ENCODE peak calls at places on chromosomes 11 and 22, in four cellular contexts. D is A549, C is GM12878, Q is HepG2. M is an unnamed sample.

GRCh38 chr11:279966-280761 is 2.0 kb downstream of the NLRP6 start:
- DNase-seq in Q (no peak), C (no peak), D (no peak), M (peak; percentile 48)

GRCh38 chr22:19271856-19272535 is 19.5 kb downstream of the CLTCL1 start:
- DNase-seq in D (peak; percentile 26), Q (peak; percentile 89), C (no peak), M (no peak)

GRCh38 chr22:46362221-46362933 is 26.9 kb downstream of the TRMU start:
- DNase-seq in C (no peak), D (no peak), Q (peak; percentile 84), M (peak; percentile 32)

GRCh38 chr22:19824197-19825015 is 30.3 kb downstream of the GNB1L start:
- DNase-seq in C (no peak), Q (peak; percentile 41), D (no peak), M (no peak)

GRCh38 chr11:41309716-41310115 is 149.7 kb downstream of the LRRC4C start:
- DNase-seq in C (no peak), Q (no peak), D (no peak), M (no peak)

GRCh38 chr11:120068114-120068573 is 69.8 kb downstream of the TRIM29 start:
- DNase-seq in C (no peak), D (no peak), Q (no peak), M (peak; percentile 75)

GRCh38 chr11:12222099-12222751 is 111.8 kb downstream of the MICAL2 start:
- DNase-seq in Q (peak; percentile 35), C (no peak), D (no peak), M (no peak)

GRCh38 chr11:126173257-126173656 is 38.2 kb downstream of the RPUSD4 start:
- DNase-seq in D (no peak), Q (no peak), C (no peak), M (no peak)

GRCh38 chr11:94766656-94767291 is 1.4 kb upstream of the AMOTL1 start:
- DNase-seq in C (no peak), D (no peak), Q (no peak), M (no peak)

GRCh38 chr11:113904379-113905101 is at the start of gene HTR3B:
- DNase-seq in D (no peak), Q (no peak), C (no peak), M (no peak)

GRCh38 chr11:118621071-118621815 is 13.8 kb downstream of the PHLDB1 start:
- DNase-seq in D (no peak), C (no peak), Q (peak; percentile 85), M (peak; percentile 93)

GRCh38 chr22:22930571-22931556 is 43.2 kb downstream of the IGLL5 start:
- DNase-seq in C (no peak), Q (no peak), D (no peak), M (no peak)

GRCh38 chr22:49614966-49615965 is 212.4 kb downstream of the BRD1 start:
- DNase-seq in C (no peak), Q (no peak), D (no peak), M (no peak)

GRCh38 chr11:116879789-116880402 is 42.5 kb upstream of the APOA1 start:
- DNase-seq in C (peak; percentile 42), Q (peak; percentile 65), D (peak; percentile 31), M (peak; percentile 58)

GRCh38 chr11:69702239-69702668 is 1.6 kb downstream of the FGF19 start:
- DNase-seq in Q (peak; percentile 69), C (no peak), D (no peak), M (no peak)

GRCh38 chr11:3840870-3841425 is at the start of gene RHOG:
- DNase-seq in D (peak; percentile 80), Q (peak; percentile 35), C (no peak), M (peak; percentile 97)

GRCh38 chr11:122791836-122792235 is 46.5 kb upstream of the CRTAM start:
- DNase-seq in Q (no peak), C (no peak), D (no peak), M (no peak)

GRCh38 chr22:49979587-49980264 is 19.2 kb downstream of the PIM3 start:
- DNase-seq in D (peak; percentile 33), Q (peak; percentile 62), C (no peak), M (peak; percentile 64)

GRCh38 chr22:48761546-48761945 is 1066.1 kb downstream of the BRD1 start:
- DNase-seq in D (no peak), Q (no peak), C (no peak), M (no peak)

GRCh38 chr11:57474017-57474750 is 13.9 kb downstream of the RTN4RL2 start:
- DNase-seq in Q (no peak), D (no peak), C (peak; percentile 53), M (peak; percentile 37)

GRCh38 chr11:68844376-68844775 is 2.7 kb upstream of the CPT1A start:
- DNase-seq in Q (no peak), C (no peak), D (no peak), M (no peak)

GRCh38 chr11:1460396-1460795 is 26.2 kb downstream of the MOB2 start:
- DNase-seq in D (no peak), Q (no peak), C (no peak), M (no peak)

GRCh38 chr11:20444537-20444936 is 57.0 kb downstream of the PRMT3 start:
- DNase-seq in C (no peak), D (no peak), Q (no peak), M (no peak)

GRCh38 chr22:43007519-43008102 is 7.3 kb downstream of the PACSIN2 start:
- DNase-seq in D (no peak), Q (peak; percentile 65), C (no peak), M (no peak)

GRCh38 chr22:19708323-19709011 is 5.8 kb upstream of the SEPTIN5 start:
- DNase-seq in C (no peak), Q (no peak), D (no peak), M (peak; percentile 20)

DNA sequence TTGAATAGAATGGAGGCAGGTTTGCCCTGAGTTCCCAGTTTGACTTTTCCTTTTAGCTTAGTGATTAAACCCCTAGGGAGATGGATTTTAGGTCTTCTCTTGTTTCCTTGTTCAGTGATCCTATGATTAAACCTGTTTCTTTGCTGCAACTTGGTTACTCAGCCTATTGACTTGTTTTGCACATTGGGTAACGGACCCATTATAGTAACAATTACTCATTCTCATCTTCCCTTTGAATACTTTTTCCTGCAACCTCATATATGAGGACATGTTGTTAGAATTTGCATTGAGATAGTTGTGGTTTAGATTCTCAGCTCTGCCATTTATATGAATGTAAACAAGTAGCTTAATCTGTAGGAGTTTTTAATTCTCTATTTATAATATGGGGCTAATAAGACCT is 489.2 kb upstream of the CNTN5 start:
- DNase-seq in C (no peak), D (no peak), Q (no peak), M (no peak)
- TF ChIP-seq PBX3 in C (no peak), D (no peak), Q (no peak), M (no peak)

GRCh38 chr11:47589504-47590025 is 3.1 kb downstream of the FAM180B start:
- DNase-seq in D (no peak), C (no peak), Q (no peak), M (no peak)

GRCh38 chr11:47592276-47592675 is 1.9 kb downstream of the C1QTNF4 start:
- DNase-seq in C (no peak), D (no peak), Q (no peak), M (no peak)

GRCh38 chr11:47591764-47592163 is 2.4 kb downstream of the C1QTNF4 start:
- DNase-seq in C (no peak), D (no peak), Q (no peak), M (no peak)

GRCh38 chr11:47589103-47589502 is 2.6 kb downstream of the FAM180B start:
- DNase-seq in Q (no peak), C (no peak), D (no peak), M (no peak)

GRCh38 chr11:47590026-47590861 is 3.8 kb downstream of the FAM180B start:
- DNase-seq in Q (no peak), D (no peak), C (no peak), M (no peak)
- TF ChIP-seq PBX3 in Q (no peak), D (no peak), C (no peak), M (no peak)

DNA sequence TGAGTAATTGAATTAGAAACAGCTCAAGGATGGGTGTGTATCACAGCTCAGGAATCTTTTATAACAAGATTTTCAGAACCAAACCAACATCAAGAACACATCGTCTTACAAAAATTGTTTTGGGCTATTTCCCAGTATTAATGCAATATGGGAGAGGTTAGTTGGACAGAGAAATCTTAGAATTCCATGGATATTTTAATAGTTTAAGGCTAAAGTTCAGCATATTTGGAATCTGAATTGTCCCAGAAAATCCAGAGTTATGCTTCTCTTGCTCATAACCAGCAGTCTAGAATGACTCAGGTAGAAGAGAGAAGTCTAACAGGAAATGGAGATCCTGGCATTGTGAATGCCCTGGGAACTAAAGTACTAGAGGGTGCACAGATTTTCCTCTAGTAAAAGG is 74.6 kb downstream of the ADM start:
- DNase-seq in Q (no peak), D (no peak), C (no peak), M (no peak)
- TF ChIP-seq PBX3 in Q (no peak), D (no peak), C (no peak), M (no peak)

GRCh38 chr11:44711772-44712608 is 14.8 kb upstream of the TSPAN18 start:
- DNase-seq in D (no peak), C (no peak), Q (no peak), M (peak; percentile 38)

GRCh38 chr11:44709966-44710365 is 16.8 kb upstream of the TSPAN18 start:
- DNase-seq in C (no peak), Q (no peak), D (no peak), M (no peak)

GRCh38 chr11:44713022-44713421 is 13.7 kb upstream of the TSPAN18 start:
- DNase-seq in D (no peak), Q (no peak), C (no peak), M (no peak)

GRCh38 chr11:44709281-44709562 is 17.5 kb upstream of the TSPAN18 start:
- DNase-seq in Q (peak; percentile 74), D (no peak), C (no peak), M (no peak)

DNA sequence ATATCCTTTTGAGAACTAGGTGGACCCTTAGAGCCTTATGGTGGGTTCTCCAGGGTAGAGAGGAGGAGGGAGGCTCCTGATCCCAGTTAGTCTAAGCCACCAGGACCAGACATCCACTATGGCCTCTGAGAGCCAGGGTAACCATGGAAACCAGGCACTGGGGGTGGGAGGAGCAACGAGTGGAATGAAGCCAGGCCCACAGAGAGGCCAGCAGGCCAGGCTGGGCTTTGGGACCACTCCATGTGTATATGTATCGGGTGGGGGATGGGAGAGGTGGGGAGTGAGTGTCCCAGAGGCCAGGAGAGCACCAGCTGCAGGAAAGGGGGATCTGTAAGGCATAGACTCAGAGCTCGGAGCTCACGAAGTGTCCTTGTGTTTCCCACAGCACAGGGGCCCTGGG is 15.6 kb upstream of the TSPAN18 start:
- DNase-seq in D (no peak), C (no peak), Q (no peak), M (peak; percentile 87)
- TF ChIP-seq PBX3 in D (no peak), C (no peak), Q (no peak), M (no peak)

GRCh38 chr22:30665786-30666185 is 1.9 kb downstream of the DUSP18 start:
- DNase-seq in D (no peak), Q (no peak), C (no peak), M (no peak)
- TF ChIP-seq PBX3 in D (no peak), Q (no peak), C (no peak), M (no peak)

DNA sequence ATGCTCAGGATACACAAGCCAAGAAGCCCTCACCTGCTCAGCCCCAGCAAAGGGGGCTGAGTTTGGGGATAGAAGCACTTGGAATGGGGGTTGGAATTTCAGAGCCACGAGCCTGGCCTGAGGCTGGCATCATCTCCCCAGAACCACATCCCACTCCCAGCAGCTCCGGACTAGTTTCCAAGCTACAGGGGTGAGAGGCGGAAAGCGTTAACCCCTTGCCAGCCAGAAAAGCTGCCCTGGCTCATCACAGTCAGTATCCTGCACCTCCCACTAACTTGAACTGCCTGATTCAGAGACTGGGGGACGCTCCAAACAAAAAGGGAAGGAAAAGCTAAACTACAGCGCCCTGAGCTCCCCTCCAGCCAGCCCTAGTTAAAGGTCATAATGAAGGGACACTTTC is 19.0 kb upstream of the CHST1 start:
- DNase-seq in Q (no peak), C (no peak), D (no peak), M (no peak)
- TF ChIP-seq PBX3 in Q (no peak), C (no peak), D (no peak), M (no peak)

M was measured in SK-N-SH.